ENCODE peak calls at places on chromosome 2, in seven cellular contexts. One of them, this sample, is unnamed.

GRCh38 chr2:28009732-28010131 is 119.2 kb downstream of the BABAM2 start:
- DNase-seq in Ammon's horn: no peak
- DNase-seq in GM12891: no peak
- DNase-seq in stimulated activated CD8-positive, alpha-beta memory T cell treated with anti-CD3 and anti-CD28 coated beads, Interleukin-7, amount 100 ng/mL, for 1 hour: no peak
- DNase-seq in NCI-H2029: peak
- DNase-seq in glutamatergic neuron: no peak
- DNase-seq in activated CD8-positive, alpha-beta T cell treated with anti-CD3 and anti-CD28 coated beads, Interleukin-2, amount 10 ng/mL, durations not matched to agents 7 days and 5 days: no peak
- DNase-seq in this sample: no peak

GRCh38 chr2:69716555-69717120 is 25.3 kb upstream of the ANXA4 start:
- DNase-seq in activated CD8-positive, alpha-beta T cell treated with anti-CD3 and anti-CD28 coated beads, Interleukin-2, amount 10 ng/mL, durations not matched to agents 7 days and 5 days: no peak
- DNase-seq in glutamatergic neuron: no peak
- DNase-seq in Ammon's horn: no peak
- DNase-seq in stimulated activated CD8-positive, alpha-beta memory T cell treated with anti-CD3 and anti-CD28 coated beads, Interleukin-7, amount 100 ng/mL, for 1 hour: no peak
- DNase-seq in GM12891: no peak
- DNase-seq in NCI-H2029: no peak
- DNase-seq in this sample: peak

GRCh38 chr2:53275743-53276142 is 491.9 kb upstream of the CHAC2 start:
- DNase-seq in glutamatergic neuron: no peak
- DNase-seq in stimulated activated CD8-positive, alpha-beta memory T cell treated with anti-CD3 and anti-CD28 coated beads, Interleukin-7, amount 100 ng/mL, for 1 hour: no peak
- DNase-seq in NCI-H2029: no peak
- DNase-seq in activated CD8-positive, alpha-beta T cell treated with anti-CD3 and anti-CD28 coated beads, Interleukin-2, amount 10 ng/mL, durations not matched to agents 7 days and 5 days: no peak
- DNase-seq in GM12891: no peak
- DNase-seq in Ammon's horn: no peak
- DNase-seq in this sample: no peak

GRCh38 chr2:88281302-88282217 is 111.4 kb downstream of the THNSL2 start:
- DNase-seq in Ammon's horn: peak
- DNase-seq in GM12891: no peak
- DNase-seq in stimulated activated CD8-positive, alpha-beta memory T cell treated with anti-CD3 and anti-CD28 coated beads, Interleukin-7, amount 100 ng/mL, for 1 hour: no peak
- DNase-seq in NCI-H2029: no peak
- DNase-seq in activated CD8-positive, alpha-beta T cell treated with anti-CD3 and anti-CD28 coated beads, Interleukin-2, amount 10 ng/mL, durations not matched to agents 7 days and 5 days: no peak
- DNase-seq in glutamatergic neuron: no peak
- DNase-seq in this sample: no peak

GRCh38 chr2:144548532-144549191 is 28.7 kb upstream of the ZEB2 start:
- DNase-seq in glutamatergic neuron: no peak
- DNase-seq in activated CD8-positive, alpha-beta T cell treated with anti-CD3 and anti-CD28 coated beads, Interleukin-2, amount 10 ng/mL, durations not matched to agents 7 days and 5 days: peak
- DNase-seq in NCI-H2029: no peak
- DNase-seq in GM12891: no peak
- DNase-seq in stimulated activated CD8-positive, alpha-beta memory T cell treated with anti-CD3 and anti-CD28 coated beads, Interleukin-7, amount 100 ng/mL, for 1 hour: no peak
- DNase-seq in Ammon's horn: no peak
- DNase-seq in this sample: no peak

GRCh38 chr2:122643725-122644329 is 888.4 kb downstream of the TSN start:
- DNase-seq in activated CD8-positive, alpha-beta T cell treated with anti-CD3 and anti-CD28 coated beads, Interleukin-2, amount 10 ng/mL, durations not matched to agents 7 days and 5 days: no peak
- DNase-seq in Ammon's horn: peak
- DNase-seq in GM12891: no peak
- DNase-seq in glutamatergic neuron: no peak
- DNase-seq in stimulated activated CD8-positive, alpha-beta memory T cell treated with anti-CD3 and anti-CD28 coated beads, Interleukin-7, amount 100 ng/mL, for 1 hour: no peak
- DNase-seq in NCI-H2029: peak
- DNase-seq in this sample: no peak

GRCh38 chr2:239106314-239106908 is 258.5 kb downstream of the TWIST2 start:
- DNase-seq in glutamatergic neuron: peak
- DNase-seq in Ammon's horn: peak
- DNase-seq in NCI-H2029: peak
- DNase-seq in GM12891: peak
- DNase-seq in stimulated activated CD8-positive, alpha-beta memory T cell treated with anti-CD3 and anti-CD28 coated beads, Interleukin-7, amount 100 ng/mL, for 1 hour: no peak
- DNase-seq in activated CD8-positive, alpha-beta T cell treated with anti-CD3 and anti-CD28 coated beads, Interleukin-2, amount 10 ng/mL, durations not matched to agents 7 days and 5 days: no peak
- DNase-seq in this sample: peak

GRCh38 chr2:47300609-47301276 is 102.2 kb upstream of the MSH2 start:
- DNase-seq in NCI-H2029: no peak
- DNase-seq in GM12891: no peak
- DNase-seq in glutamatergic neuron: no peak
- DNase-seq in Ammon's horn: peak
- DNase-seq in stimulated activated CD8-positive, alpha-beta memory T cell treated with anti-CD3 and anti-CD28 coated beads, Interleukin-7, amount 100 ng/mL, for 1 hour: no peak
- DNase-seq in activated CD8-positive, alpha-beta T cell treated with anti-CD3 and anti-CD28 coated beads, Interleukin-2, amount 10 ng/mL, durations not matched to agents 7 days and 5 days: peak
- DNase-seq in this sample: no peak

GRCh38 chr2:201149064-201149820 is 33.3 kb downstream of the CFLAR start:
- DNase-seq in activated CD8-positive, alpha-beta T cell treated with anti-CD3 and anti-CD28 coated beads, Interleukin-2, amount 10 ng/mL, durations not matched to agents 7 days and 5 days: no peak
- DNase-seq in stimulated activated CD8-positive, alpha-beta memory T cell treated with anti-CD3 and anti-CD28 coated beads, Interleukin-7, amount 100 ng/mL, for 1 hour: no peak
- DNase-seq in Ammon's horn: no peak
- DNase-seq in glutamatergic neuron: no peak
- DNase-seq in GM12891: no peak
- DNase-seq in NCI-H2029: no peak
- DNase-seq in this sample: peak

GRCh38 chr2:191030521-191031154 is 16.7 kb upstream of the STAT1 start:
- DNase-seq in glutamatergic neuron: no peak
- DNase-seq in activated CD8-positive, alpha-beta T cell treated with anti-CD3 and anti-CD28 coated beads, Interleukin-2, amount 10 ng/mL, durations not matched to agents 7 days and 5 days: peak
- DNase-seq in Ammon's horn: peak
- DNase-seq in stimulated activated CD8-positive, alpha-beta memory T cell treated with anti-CD3 and anti-CD28 coated beads, Interleukin-7, amount 100 ng/mL, for 1 hour: no peak
- DNase-seq in NCI-H2029: peak
- DNase-seq in GM12891: no peak
- DNase-seq in this sample: peak

GRCh38 chr2:239990966-239991365 is 34.2 kb downstream of the NDUFA10 start:
- DNase-seq in stimulated activated CD8-positive, alpha-beta memory T cell treated with anti-CD3 and anti-CD28 coated beads, Interleukin-7, amount 100 ng/mL, for 1 hour: no peak
- DNase-seq in Ammon's horn: no peak
- DNase-seq in NCI-H2029: peak
- DNase-seq in glutamatergic neuron: no peak
- DNase-seq in activated CD8-positive, alpha-beta T cell treated with anti-CD3 and anti-CD28 coated beads, Interleukin-2, amount 10 ng/mL, durations not matched to agents 7 days and 5 days: no peak
- DNase-seq in GM12891: no peak
- DNase-seq in this sample: no peak

GRCh38 chr2:163613155-163613554 is 122.7 kb downstream of the FIGN start:
- DNase-seq in stimulated activated CD8-positive, alpha-beta memory T cell treated with anti-CD3 and anti-CD28 coated beads, Interleukin-7, amount 100 ng/mL, for 1 hour: no peak
- DNase-seq in Ammon's horn: no peak
- DNase-seq in GM12891: no peak
- DNase-seq in activated CD8-positive, alpha-beta T cell treated with anti-CD3 and anti-CD28 coated beads, Interleukin-2, amount 10 ng/mL, durations not matched to agents 7 days and 5 days: no peak
- DNase-seq in NCI-H2029: no peak
- DNase-seq in glutamatergic neuron: no peak
- DNase-seq in this sample: no peak

GRCh38 chr2:26503238-26503880 is 25.4 kb upstream of the OTOF start:
- DNase-seq in NCI-H2029: peak
- DNase-seq in activated CD8-positive, alpha-beta T cell treated with anti-CD3 and anti-CD28 coated beads, Interleukin-2, amount 10 ng/mL, durations not matched to agents 7 days and 5 days: peak
- DNase-seq in glutamatergic neuron: peak
- DNase-seq in GM12891: peak
- DNase-seq in Ammon's horn: peak
- DNase-seq in stimulated activated CD8-positive, alpha-beta memory T cell treated with anti-CD3 and anti-CD28 coated beads, Interleukin-7, amount 100 ng/mL, for 1 hour: peak
- DNase-seq in this sample: peak

GRCh38 chr2:236815746-236816145 is 246.1 kb downstream of the ACKR3 start:
- DNase-seq in NCI-H2029: no peak
- DNase-seq in GM12891: no peak
- DNase-seq in activated CD8-positive, alpha-beta T cell treated with anti-CD3 and anti-CD28 coated beads, Interleukin-2, amount 10 ng/mL, durations not matched to agents 7 days and 5 days: no peak
- DNase-seq in glutamatergic neuron: no peak
- DNase-seq in stimulated activated CD8-positive, alpha-beta memory T cell treated with anti-CD3 and anti-CD28 coated beads, Interleukin-7, amount 100 ng/mL, for 1 hour: no peak
- DNase-seq in Ammon's horn: no peak
- DNase-seq in this sample: no peak

GRCh38 chr2:168884990-168885389 is 5.2 kb downstream of the SPC25 start:
- DNase-seq in glutamatergic neuron: no peak
- DNase-seq in GM12891: no peak
- DNase-seq in NCI-H2029: no peak
- DNase-seq in stimulated activated CD8-positive, alpha-beta memory T cell treated with anti-CD3 and anti-CD28 coated beads, Interleukin-7, amount 100 ng/mL, for 1 hour: no peak
- DNase-seq in activated CD8-positive, alpha-beta T cell treated with anti-CD3 and anti-CD28 coated beads, Interleukin-2, amount 10 ng/mL, durations not matched to agents 7 days and 5 days: no peak
- DNase-seq in Ammon's horn: no peak
- DNase-seq in this sample: no peak

GRCh38 chr2:43462866-43463641 is 132.8 kb downstream of the THADA start:
- DNase-seq in stimulated activated CD8-positive, alpha-beta memory T cell treated with anti-CD3 and anti-CD28 coated beads, Interleukin-7, amount 100 ng/mL, for 1 hour: no peak
- DNase-seq in activated CD8-positive, alpha-beta T cell treated with anti-CD3 and anti-CD28 coated beads, Interleukin-2, amount 10 ng/mL, durations not matched to agents 7 days and 5 days: no peak
- DNase-seq in glutamatergic neuron: no peak
- DNase-seq in GM12891: no peak
- DNase-seq in NCI-H2029: peak
- DNase-seq in Ammon's horn: no peak
- DNase-seq in this sample: peak

GRCh38 chr2:109242654-109243331 is 113.8 kb downstream of the SH3RF3 start:
- DNase-seq in NCI-H2029: peak
- DNase-seq in GM12891: no peak
- DNase-seq in Ammon's horn: peak
- DNase-seq in stimulated activated CD8-positive, alpha-beta memory T cell treated with anti-CD3 and anti-CD28 coated beads, Interleukin-7, amount 100 ng/mL, for 1 hour: no peak
- DNase-seq in glutamatergic neuron: no peak
- DNase-seq in activated CD8-positive, alpha-beta T cell treated with anti-CD3 and anti-CD28 coated beads, Interleukin-2, amount 10 ng/mL, durations not matched to agents 7 days and 5 days: no peak
- DNase-seq in this sample: no peak

GRCh38 chr2:159091381-159091780 is 122.9 kb downstream of the TANC1 start:
- DNase-seq in activated CD8-positive, alpha-beta T cell treated with anti-CD3 and anti-CD28 coated beads, Interleukin-2, amount 10 ng/mL, durations not matched to agents 7 days and 5 days: no peak
- DNase-seq in NCI-H2029: no peak
- DNase-seq in glutamatergic neuron: no peak
- DNase-seq in GM12891: no peak
- DNase-seq in Ammon's horn: no peak
- DNase-seq in stimulated activated CD8-positive, alpha-beta memory T cell treated with anti-CD3 and anti-CD28 coated beads, Interleukin-7, amount 100 ng/mL, for 1 hour: no peak
- DNase-seq in this sample: no peak

GRCh38 chr2:576292-576691 is 100.9 kb downstream of the TMEM18 start:
- DNase-seq in activated CD8-positive, alpha-beta T cell treated with anti-CD3 and anti-CD28 coated beads, Interleukin-2, amount 10 ng/mL, durations not matched to agents 7 days and 5 days: no peak
- DNase-seq in NCI-H2029: no peak
- DNase-seq in glutamatergic neuron: no peak
- DNase-seq in Ammon's horn: no peak
- DNase-seq in stimulated activated CD8-positive, alpha-beta memory T cell treated with anti-CD3 and anti-CD28 coated beads, Interleukin-7, amount 100 ng/mL, for 1 hour: no peak
- DNase-seq in GM12891: no peak
- DNase-seq in this sample: no peak

GRCh38 chr2:42951263-42951938 is 159.0 kb upstream of the HAAO start:
- DNase-seq in Ammon's horn: peak
- DNase-seq in activated CD8-positive, alpha-beta T cell treated with anti-CD3 and anti-CD28 coated beads, Interleukin-2, amount 10 ng/mL, durations not matched to agents 7 days and 5 days: no peak
- DNase-seq in NCI-H2029: no peak
- DNase-seq in glutamatergic neuron: no peak
- DNase-seq in stimulated activated CD8-positive, alpha-beta memory T cell treated with anti-CD3 and anti-CD28 coated beads, Interleukin-7, amount 100 ng/mL, for 1 hour: no peak
- DNase-seq in GM12891: no peak
- DNase-seq in this sample: no peak

GRCh38 chr2:224612581-224612980 is 27.4 kb upstream of the CUL3 start:
- DNase-seq in NCI-H2029: no peak
- DNase-seq in stimulated activated CD8-positive, alpha-beta memory T cell treated with anti-CD3 and anti-CD28 coated beads, Interleukin-7, amount 100 ng/mL, for 1 hour: no peak
- DNase-seq in activated CD8-positive, alpha-beta T cell treated with anti-CD3 and anti-CD28 coated beads, Interleukin-2, amount 10 ng/mL, durations not matched to agents 7 days and 5 days: no peak
- DNase-seq in glutamatergic neuron: no peak
- DNase-seq in Ammon's horn: no peak
- DNase-seq in GM12891: no peak
- DNase-seq in this sample: no peak

GRCh38 chr2:171205551-171205950 is 44.9 kb upstream of the TLK1 start:
- DNase-seq in activated CD8-positive, alpha-beta T cell treated with anti-CD3 and anti-CD28 coated beads, Interleukin-2, amount 10 ng/mL, durations not matched to agents 7 days and 5 days: no peak
- DNase-seq in glutamatergic neuron: no peak
- DNase-seq in NCI-H2029: no peak
- DNase-seq in stimulated activated CD8-positive, alpha-beta memory T cell treated with anti-CD3 and anti-CD28 coated beads, Interleukin-7, amount 100 ng/mL, for 1 hour: no peak
- DNase-seq in GM12891: no peak
- DNase-seq in Ammon's horn: no peak
- DNase-seq in this sample: no peak

GRCh38 chr2:10535703-10536102 is 87.6 kb upstream of the ODC1 start:
- DNase-seq in activated CD8-positive, alpha-beta T cell treated with anti-CD3 and anti-CD28 coated beads, Interleukin-2, amount 10 ng/mL, durations not matched to agents 7 days and 5 days: no peak
- DNase-seq in NCI-H2029: no peak
- DNase-seq in Ammon's horn: no peak
- DNase-seq in glutamatergic neuron: no peak
- DNase-seq in GM12891: no peak
- DNase-seq in stimulated activated CD8-positive, alpha-beta memory T cell treated with anti-CD3 and anti-CD28 coated beads, Interleukin-7, amount 100 ng/mL, for 1 hour: no peak
- DNase-seq in this sample: no peak

GRCh38 chr2:207042841-207043240 is 103.5 kb downstream of the CPO start:
- DNase-seq in NCI-H2029: no peak
- DNase-seq in GM12891: no peak
- DNase-seq in Ammon's horn: no peak
- DNase-seq in glutamatergic neuron: no peak
- DNase-seq in activated CD8-positive, alpha-beta T cell treated with anti-CD3 and anti-CD28 coated beads, Interleukin-2, amount 10 ng/mL, durations not matched to agents 7 days and 5 days: no peak
- DNase-seq in stimulated activated CD8-positive, alpha-beta memory T cell treated with anti-CD3 and anti-CD28 coated beads, Interleukin-7, amount 100 ng/mL, for 1 hour: no peak
- DNase-seq in this sample: no peak

GRCh38 chr2:73698101-73698500 is 39.0 kb downstream of the TPRKB start:
- DNase-seq in glutamatergic neuron: no peak
- DNase-seq in stimulated activated CD8-positive, alpha-beta memory T cell treated with anti-CD3 and anti-CD28 coated beads, Interleukin-7, amount 100 ng/mL, for 1 hour: no peak
- DNase-seq in activated CD8-positive, alpha-beta T cell treated with anti-CD3 and anti-CD28 coated beads, Interleukin-2, amount 10 ng/mL, durations not matched to agents 7 days and 5 days: no peak
- DNase-seq in GM12891: no peak
- DNase-seq in Ammon's horn: no peak
- DNase-seq in NCI-H2029: no peak
- DNase-seq in this sample: no peak

GRCh38 chr2:118835739-118836410 is 11.6 kb downstream of the EN1 start:
- DNase-seq in GM12891: no peak
- DNase-seq in NCI-H2029: no peak
- DNase-seq in Ammon's horn: no peak
- DNase-seq in activated CD8-positive, alpha-beta T cell treated with anti-CD3 and anti-CD28 coated beads, Interleukin-2, amount 10 ng/mL, durations not matched to agents 7 days and 5 days: no peak
- DNase-seq in glutamatergic neuron: no peak
- DNase-seq in stimulated activated CD8-positive, alpha-beta memory T cell treated with anti-CD3 and anti-CD28 coated beads, Interleukin-7, amount 100 ng/mL, for 1 hour: no peak
- DNase-seq in this sample: peak

GRCh38 chr2:233456934-233457333 is 102.6 kb downstream of the DGKD start:
- DNase-seq in Ammon's horn: no peak
- DNase-seq in glutamatergic neuron: no peak
- DNase-seq in NCI-H2029: no peak
- DNase-seq in stimulated activated CD8-positive, alpha-beta memory T cell treated with anti-CD3 and anti-CD28 coated beads, Interleukin-7, amount 100 ng/mL, for 1 hour: no peak
- DNase-seq in activated CD8-positive, alpha-beta T cell treated with anti-CD3 and anti-CD28 coated beads, Interleukin-2, amount 10 ng/mL, durations not matched to agents 7 days and 5 days: no peak
- DNase-seq in GM12891: no peak
- DNase-seq in this sample: no peak

GRCh38 chr2:175854665-175855064 is 147.4 kb downstream of the LNPK start:
- DNase-seq in activated CD8-positive, alpha-beta T cell treated with anti-CD3 and anti-CD28 coated beads, Interleukin-2, amount 10 ng/mL, durations not matched to agents 7 days and 5 days: no peak
- DNase-seq in Ammon's horn: no peak
- DNase-seq in NCI-H2029: no peak
- DNase-seq in glutamatergic neuron: peak
- DNase-seq in stimulated activated CD8-positive, alpha-beta memory T cell treated with anti-CD3 and anti-CD28 coated beads, Interleukin-7, amount 100 ng/mL, for 1 hour: no peak
- DNase-seq in GM12891: no peak
- DNase-seq in this sample: no peak

GRCh38 chr2:64745562-64745961 is 91.8 kb upstream of the SERTAD2 start:
- DNase-seq in activated CD8-positive, alpha-beta T cell treated with anti-CD3 and anti-CD28 coated beads, Interleukin-2, amount 10 ng/mL, durations not matched to agents 7 days and 5 days: no peak
- DNase-seq in Ammon's horn: no peak
- DNase-seq in GM12891: no peak
- DNase-seq in stimulated activated CD8-positive, alpha-beta memory T cell treated with anti-CD3 and anti-CD28 coated beads, Interleukin-7, amount 100 ng/mL, for 1 hour: no peak
- DNase-seq in glutamatergic neuron: no peak
- DNase-seq in NCI-H2029: no peak
- DNase-seq in this sample: no peak

GRCh38 chr2:241755166-241755565 is 20.7 kb downstream of the D2HGDH start:
- DNase-seq in Ammon's horn: no peak
- DNase-seq in stimulated activated CD8-positive, alpha-beta memory T cell treated with anti-CD3 and anti-CD28 coated beads, Interleukin-7, amount 100 ng/mL, for 1 hour: no peak
- DNase-seq in activated CD8-positive, alpha-beta T cell treated with anti-CD3 and anti-CD28 coated beads, Interleukin-2, amount 10 ng/mL, durations not matched to agents 7 days and 5 days: no peak
- DNase-seq in glutamatergic neuron: no peak
- DNase-seq in GM12891: no peak
- DNase-seq in NCI-H2029: no peak
- DNase-seq in this sample: no peak

GRCh38 chr2:177397501-177398289 is 5.1 kb downstream of the AGPS start:
- DNase-seq in Ammon's horn: no peak
- DNase-seq in GM12891: no peak
- DNase-seq in activated CD8-positive, alpha-beta T cell treated with anti-CD3 and anti-CD28 coated beads, Interleukin-2, amount 10 ng/mL, durations not matched to agents 7 days and 5 days: no peak
- DNase-seq in NCI-H2029: no peak
- DNase-seq in glutamatergic neuron: no peak
- DNase-seq in stimulated activated CD8-positive, alpha-beta memory T cell treated with anti-CD3 and anti-CD28 coated beads, Interleukin-7, amount 100 ng/mL, for 1 hour: no peak
- DNase-seq in this sample: peak

GRCh38 chr2:223860809-223861738 is 23.7 kb upstream of the AP1S3 start:
- DNase-seq in Ammon's horn: no peak
- DNase-seq in NCI-H2029: no peak
- DNase-seq in activated CD8-positive, alpha-beta T cell treated with anti-CD3 and anti-CD28 coated beads, Interleukin-2, amount 10 ng/mL, durations not matched to agents 7 days and 5 days: no peak
- DNase-seq in glutamatergic neuron: no peak
- DNase-seq in stimulated activated CD8-positive, alpha-beta memory T cell treated with anti-CD3 and anti-CD28 coated beads, Interleukin-7, amount 100 ng/mL, for 1 hour: no peak
- DNase-seq in GM12891: no peak
- DNase-seq in this sample: peak

GRCh38 chr2:101361079-101361478 is 26.2 kb downstream of the CREG2 start:
- DNase-seq in glutamatergic neuron: no peak
- DNase-seq in Ammon's horn: no peak
- DNase-seq in stimulated activated CD8-positive, alpha-beta memory T cell treated with anti-CD3 and anti-CD28 coated beads, Interleukin-7, amount 100 ng/mL, for 1 hour: no peak
- DNase-seq in NCI-H2029: no peak
- DNase-seq in activated CD8-positive, alpha-beta T cell treated with anti-CD3 and anti-CD28 coated beads, Interleukin-2, amount 10 ng/mL, durations not matched to agents 7 days and 5 days: no peak
- DNase-seq in GM12891: no peak
- DNase-seq in this sample: no peak

GRCh38 chr2:51103205-51103604 is 71.3 kb upstream of the NRXN1 start:
- DNase-seq in stimulated activated CD8-positive, alpha-beta memory T cell treated with anti-CD3 and anti-CD28 coated beads, Interleukin-7, amount 100 ng/mL, for 1 hour: no peak
- DNase-seq in glutamatergic neuron: peak
- DNase-seq in GM12891: no peak
- DNase-seq in activated CD8-positive, alpha-beta T cell treated with anti-CD3 and anti-CD28 coated beads, Interleukin-2, amount 10 ng/mL, durations not matched to agents 7 days and 5 days: no peak
- DNase-seq in Ammon's horn: no peak
- DNase-seq in NCI-H2029: no peak
- DNase-seq in this sample: no peak

GRCh38 chr2:199940373-199940772 is 14.9 kb downstream of the TYW5 start:
- DNase-seq in GM12891: no peak
- DNase-seq in stimulated activated CD8-positive, alpha-beta memory T cell treated with anti-CD3 and anti-CD28 coated beads, Interleukin-7, amount 100 ng/mL, for 1 hour: no peak
- DNase-seq in activated CD8-positive, alpha-beta T cell treated with anti-CD3 and anti-CD28 coated beads, Interleukin-2, amount 10 ng/mL, durations not matched to agents 7 days and 5 days: no peak
- DNase-seq in NCI-H2029: no peak
- DNase-seq in glutamatergic neuron: no peak
- DNase-seq in Ammon's horn: no peak
- DNase-seq in this sample: peak